ENCODE peak calls at places on chromosomes 6 and 20, in ten cellular contexts. M, O, K, U, Z, N, P, B, G and H are unnamed samples.

GRCh38 chr6:12065321-12066140 is 53.4 kb downstream of the HIVEP1 start:
- DNase-seq in U (no peak), P (no peak), O (no peak), B (no peak), N (no peak), G (no peak), Z (peak; percentile 42), K (no peak), M (no peak), H (no peak)

GRCh38 chr6:169800116-169800667 is 48.8 kb downstream of the ERMARD start:
- DNase-seq in M (no peak), O (no peak), B (no peak), N (no peak), G (no peak), K (no peak), U (no peak), Z (no peak), P (no peak), H (peak; percentile 11)

GRCh38 chr6:45378324-45378926 is 691 bp upstream of the SUPT3H start:
- DNase-seq in P (peak; percentile 36), O (no peak), G (no peak), U (no peak), N (no peak), Z (peak; percentile 16), B (no peak), K (no peak), M (no peak), H (no peak)

GRCh38 chr6:35224720-35225119 is 11.0 kb downstream of the SCUBE3 start:
- DNase-seq in G (no peak), U (no peak), M (no peak), Z (no peak), B (no peak), O (no peak), N (no peak), K (no peak), P (no peak), H (no peak)

GRCh38 chr6:47681201-47681990 is 17.0 kb upstream of the ADGRF4 start:
- DNase-seq in Z (no peak), M (no peak), G (no peak), B (no peak), K (no peak), N (no peak), P (no peak), U (no peak), O (no peak), H (no peak)

GRCh38 chr6:111750753-111751684 is 122.2 kb downstream of the FYN start:
- DNase-seq in N (no peak), M (no peak), O (peak; percentile 83), K (no peak), Z (peak; percentile 46), P (no peak), B (no peak), G (peak; percentile 72), U (peak; percentile 42), H (peak; percentile 34)

GRCh38 chr6:65649392-65649791 is 57.6 kb downstream of the EYS start:
- DNase-seq in K (no peak), U (no peak), Z (no peak), G (no peak), O (no peak), N (no peak), B (no peak), P (no peak), M (no peak), H (no peak)

GRCh38 chr6:1524040-1524480 is 85.7 kb upstream of the FOXC1 start:
- DNase-seq in Z (peak; percentile 78), K (no peak), U (peak; percentile 59), N (no peak), G (peak; percentile 90), P (peak; percentile 63), B (no peak), M (no peak), O (peak; percentile 32), H (peak; percentile 27)

GRCh38 chr20:62808211-62808865 is 3.7 kb downstream of the OGFR start:
- DNase-seq in M (no peak), B (peak; percentile 66), Z (peak; percentile 82), U (peak; percentile 54), O (peak; percentile 35), K (no peak), N (no peak), P (peak; percentile 77), G (peak; percentile 82), H (peak; percentile 46)

GRCh38 chr6:43221046-43221773 is 8.1 kb downstream of the DNPH1 start:
- DNase-seq in Z (no peak), U (no peak), B (no peak), P (peak; percentile 28), K (no peak), M (no peak), G (no peak), N (no peak), O (no peak), H (peak; percentile 14)

DNA sequence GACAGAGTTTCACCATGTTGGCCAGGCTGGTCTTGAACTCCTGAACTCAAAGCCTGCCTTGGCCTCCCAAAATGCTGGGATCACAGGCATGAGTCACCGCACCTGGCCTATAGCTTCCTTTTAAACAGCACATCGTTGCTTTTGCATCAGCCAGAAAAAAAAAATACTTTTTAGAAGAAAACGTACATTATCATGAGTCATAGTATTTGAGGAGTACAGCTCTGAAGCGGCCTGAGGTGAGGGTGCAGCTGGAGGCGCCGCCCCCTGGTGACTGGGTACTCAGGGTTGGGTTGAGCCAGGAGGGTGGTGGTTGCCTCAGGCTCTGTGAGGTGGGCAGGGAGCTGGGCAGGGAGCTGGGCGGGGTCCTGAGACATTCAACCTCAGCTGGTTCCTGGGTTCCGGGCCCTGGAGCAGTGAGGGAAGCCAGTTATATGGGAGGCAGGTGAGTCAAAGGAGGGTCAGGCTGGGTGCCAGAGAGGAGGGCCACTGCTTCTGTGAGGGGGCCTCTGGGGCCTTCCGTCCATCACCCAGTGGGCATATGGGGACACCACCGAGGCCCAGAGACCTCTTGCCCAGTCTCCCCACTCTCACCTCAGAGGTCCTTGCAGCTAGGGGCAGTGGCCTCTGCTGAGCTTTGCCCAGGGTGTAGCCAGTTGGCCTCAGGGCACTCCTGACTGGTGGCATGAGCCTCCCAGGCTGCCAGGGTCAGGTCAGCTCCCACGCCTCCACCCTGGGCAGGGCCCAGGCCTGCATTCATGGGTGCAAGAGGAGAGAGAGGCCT is 11.7 kb upstream of the ID1 start:
- DNase-seq in U (peak; percentile 94), N (no peak), G (peak; percentile 48), M (no peak), Z (no peak), K (no peak), P (no peak), B (peak; percentile 99), O (no peak), H (peak; percentile 65)
- TF ChIP-seq CTCF in U (peak; percentile 1), N (peak; percentile 9), G (peak; percentile 9), M (no peak), Z (no peak), K (no peak), P (no peak), B (peak; percentile 25), O (peak; percentile 32), H (no peak)

GRCh38 chr6:127191716-127192115 is 73.2 kb downstream of the RSPO3 start:
- DNase-seq in K (no peak), O (no peak), N (no peak), U (peak; percentile 54), G (no peak), B (no peak), Z (no peak), P (no peak), M (no peak), H (peak; percentile 78)

GRCh38 chr6:127188752-127189151 is 70.3 kb downstream of the RSPO3 start:
- DNase-seq in U (no peak), G (no peak), N (no peak), O (no peak), Z (no peak), B (no peak), M (no peak), K (no peak), P (no peak), H (no peak)

GRCh38 chr6:127192911-127193503 is 73.7 kb upstream of the RNF146 start:
- DNase-seq in B (no peak), U (peak; percentile 82), P (no peak), K (peak; percentile 73), Z (no peak), M (no peak), O (no peak), N (no peak), G (no peak), H (peak; percentile 89)

GRCh38 chr6:127186889-127187288 is 68.4 kb downstream of the RSPO3 start:
- DNase-seq in M (no peak), G (peak; percentile 60), P (peak; percentile 64), U (no peak), Z (peak; percentile 26), K (no peak), B (peak; percentile 54), N (no peak), O (no peak), H (no peak)

GRCh38 chr6:127190552-127190951 is 72.1 kb downstream of the RSPO3 start:
- DNase-seq in U (peak; percentile 72), P (no peak), N (no peak), K (no peak), B (peak; percentile 41), M (no peak), O (peak; percentile 43), G (no peak), Z (no peak), H (peak; percentile 71)
- TF ChIP-seq CTCF in U (peak; percentile 75), P (peak; percentile 16), N (peak; percentile 45), K (peak; percentile 69), B (peak; percentile 60), M (peak; percentile 52), O (peak; percentile 63), G (peak; percentile 68), Z (peak; percentile 11), H (peak; percentile 84)

GRCh38 chr6:161103475-161103874 is 111.9 kb downstream of the MAP3K4 start:
- DNase-seq in O (no peak), B (no peak), K (no peak), G (no peak), Z (no peak), P (no peak), U (no peak), M (no peak), N (no peak), H (no peak)

GRCh38 chr6:161100072-161100471 is 108.5 kb downstream of the MAP3K4 start:
- DNase-seq in B (no peak), K (no peak), P (peak; percentile 22), U (no peak), G (no peak), O (no peak), N (no peak), M (no peak), Z (no peak), H (no peak)

GRCh38 chr6:161104966-161105365 is 113.4 kb downstream of the MAP3K4 start:
- DNase-seq in G (no peak), B (peak; percentile 45), U (peak; percentile 66), K (peak; percentile 14), Z (no peak), M (no peak), O (no peak), P (no peak), N (no peak), H (peak; percentile 61)

GRCh38 chr6:161105408-161105807 is 113.8 kb downstream of the MAP3K4 start:
- DNase-seq in Z (no peak), M (no peak), O (no peak), N (no peak), K (no peak), G (no peak), U (no peak), B (peak; percentile 43), P (no peak), H (no peak)

GRCh38 chr6:161101517-161101916 is 109.9 kb downstream of the MAP3K4 start:
- DNase-seq in B (no peak), O (no peak), M (no peak), N (no peak), G (no peak), P (no peak), U (no peak), Z (no peak), K (no peak), H (no peak)
- TF ChIP-seq CTCF in B (peak; percentile 37), O (peak; percentile 55), M (peak; percentile 23), N (peak; percentile 37), G (peak; percentile 60), P (no peak), U (peak; percentile 17), Z (peak; percentile 6), K (peak; percentile 13), H (peak; percentile 27)

GRCh38 chr6:137197684-137198645 is 21.2 kb downstream of the IFNGR1 start:
- DNase-seq in M (no peak), G (no peak), Z (no peak), O (no peak), B (no peak), N (no peak), P (no peak), U (no peak), K (no peak), H (no peak)
- TF ChIP-seq CTCF in M (no peak), G (no peak), Z (no peak), O (no peak), B (no peak), N (no peak), P (no peak), U (no peak), K (no peak), H (no peak)